ENCODE peak calls at places on chromosomes 4 and X, in four cellular contexts. X is SK-N-SH, E is HCT116, F is suprapubic skin. O is an unnamed sample.

GRCh38 chr4:147865926-147866325 is 134.0 kb downstream of the ARHGAP10 start:
- DNase-seq in E (no peak), F (no peak), X (no peak), O (peak)

GRCh38 chr4:13670456-13671150 is 43.1 kb upstream of the BOD1L1 start:
- DNase-seq in X (no peak), F (no peak), E (no peak), O (no peak)

GRCh38 chrX:123876177-123876576 is 16.3 kb downstream of the XIAP start:
- DNase-seq in F (no peak), E (no peak), X (no peak), O (no peak)

GRCh38 chr4:111512081-111512774 is 633.0 kb upstream of the FAM241A start:
- DNase-seq in X (no peak), E (peak), F (no peak), O (peak)

GRCh38 chr4:7861440-7861881 is 78.2 kb downstream of the AFAP1 start:
- DNase-seq in F (no peak), E (no peak), X (no peak), O (peak)

GRCh38 chr4:52017809-52018208 is 2.4 kb downstream of the LRRC66 start:
- DNase-seq in E (no peak), F (no peak), X (no peak), O (no peak)

GRCh38 chr4:166662266-166662843 is 571.9 kb downstream of the SPOCK3 start:
- DNase-seq in F (no peak), X (no peak), E (no peak), O (no peak)

GRCh38 chrX:109362101-109362500 is 119.8 kb downstream of the GUCY2F start:
- DNase-seq in X (no peak), E (no peak), F (no peak), O (no peak)

GRCh38 chr4:77092832-77093800 is 17.3 kb upstream of the CCNI start:
- DNase-seq in X (no peak), F (no peak), E (no peak), O (peak)

GRCh38 chrX:128759745-128760144 is 707.5 kb upstream of the ACTRT1 start:
- DNase-seq in E (no peak), X (no peak), F (no peak), O (no peak)

GRCh38 chr4:73593631-73594241 is 26.5 kb downstream of the RASSF6 start:
- DNase-seq in F (no peak), X (no peak), E (peak), O (peak)

GRCh38 chrX:148784137-148784536 is 283.7 kb downstream of the AFF2 start:
- DNase-seq in E (no peak), F (no peak), X (no peak), O (no peak)

GRCh38 chr4:120853101-120853940 is 69.2 kb downstream of the PRDM5 start:
- DNase-seq in X (no peak), E (no peak), F (no peak), O (no peak)

GRCh38 chrX:133979641-133980230 is 5.7 kb downstream of the GPC3 start:
- DNase-seq in E (no peak), F (no peak), X (no peak), O (no peak)

GRCh38 chr4:14338206-14338605 is 664.1 kb upstream of the CPEB2 start:
- DNase-seq in E (no peak), X (no peak), F (no peak), O (no peak)

GRCh38 chr4:145734051-145734450 is 54.1 kb downstream of the C4orf51 start:
- DNase-seq in X (no peak), E (no peak), F (no peak), O (no peak)

GRCh38 chr4:120921456-120922389 is 803 bp downstream of the PRDM5 start:
- DNase-seq in F (peak), X (no peak), E (no peak), O (peak)

GRCh38 chrX:141133272-141133671 is 43.7 kb downstream of the LDOC1 start:
- DNase-seq in X (no peak), F (no peak), E (no peak), O (no peak)

GRCh38 chr4:38664704-38665401 is 854 bp downstream of the KLF3 start:
- DNase-seq in E (no peak), F (peak), X (peak), O (peak)

GRCh38 chr4:152807294-152807829 is 27.6 kb downstream of the ARFIP1 start:
- DNase-seq in X (no peak), F (no peak), E (no peak), O (no peak)

GRCh38 chrX:2677764-2678163 is 13.3 kb upstream of the CD99 start:
- DNase-seq in F (peak), E (peak), X (no peak), O (peak)

GRCh38 chr4:68872442-68873217 is 56.8 kb downstream of the UGT2B10 start:
- DNase-seq in F (no peak), X (no peak), E (no peak), O (no peak)

GRCh38 chr4:88458091-88458740 is 1.3 kb downstream of the HERC5 start:
- DNase-seq in X (no peak), E (no peak), F (no peak), O (no peak)

DNA sequence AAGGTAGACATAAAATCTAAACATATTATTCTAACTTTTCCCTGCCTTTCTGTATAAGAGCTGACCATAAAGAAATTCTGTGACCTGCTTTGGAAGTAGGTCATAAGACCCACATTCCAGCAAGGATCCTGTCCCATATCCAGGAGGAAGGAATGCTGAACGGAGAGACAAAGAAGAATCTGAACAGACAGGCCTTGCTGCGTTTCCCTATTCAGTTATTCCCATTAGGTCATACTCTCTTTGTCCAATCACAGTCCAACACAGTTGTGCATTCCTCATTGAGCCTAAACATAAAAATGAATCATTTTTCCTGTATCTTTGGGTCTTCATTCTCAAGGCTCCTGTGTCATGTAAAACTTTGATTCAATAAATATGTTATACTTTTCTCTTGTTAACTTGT is 287.6 kb upstream of the TAPT1 start:
- DNase-seq in F (no peak), X (no peak), E (no peak), O (peak)
- TF ChIP-seq POLR2AphosphoS5 in F (no peak), X (no peak), E (no peak), O (no peak)

GRCh38 chr4:118964891-118965411 is 76.3 kb downstream of the SYNPO2 start:
- DNase-seq in F (no peak), E (no peak), X (no peak), O (no peak)

GRCh38 chr4:118969359-118969758 is 80.7 kb downstream of the SYNPO2 start:
- DNase-seq in X (peak), F (no peak), E (peak), O (peak)

GRCh38 chr4:118968006-118968405 is 79.4 kb downstream of the SYNPO2 start:
- DNase-seq in X (no peak), E (no peak), F (no peak), O (peak)

GRCh38 chr4:118968813-118969212 is 80.2 kb downstream of the SYNPO2 start:
- DNase-seq in E (no peak), F (no peak), X (no peak), O (no peak)

GRCh38 chr4:118967393-118967792 is 78.7 kb downstream of the SYNPO2 start:
- DNase-seq in X (no peak), E (no peak), F (no peak), O (no peak)
- TF ChIP-seq POLR2AphosphoS5 in X (no peak), E (no peak), F (no peak), O (no peak)

DNA sequence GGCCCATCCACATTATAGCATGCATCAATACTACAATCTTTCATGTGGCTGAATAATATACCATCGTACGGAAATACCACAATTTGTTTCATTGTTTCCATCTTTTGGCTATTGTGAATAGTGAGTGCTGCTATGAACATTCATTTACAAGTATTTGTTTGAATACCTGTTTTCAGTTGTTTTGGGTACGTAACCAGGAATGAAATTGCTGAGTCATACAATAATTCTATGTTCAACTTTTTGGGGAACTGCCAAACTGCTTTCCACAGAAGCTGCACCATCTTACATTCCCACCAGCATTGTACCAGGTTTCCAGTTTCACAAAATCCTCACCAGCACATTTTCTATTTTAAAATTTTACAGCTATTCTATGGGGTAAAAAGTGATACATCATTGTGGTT is 28.5 kb upstream of the MANBA start:
- DNase-seq in F (no peak), X (no peak), E (no peak), O (peak)
- TF ChIP-seq POLR2AphosphoS5 in F (no peak), X (no peak), E (no peak), O (no peak)

DNA sequence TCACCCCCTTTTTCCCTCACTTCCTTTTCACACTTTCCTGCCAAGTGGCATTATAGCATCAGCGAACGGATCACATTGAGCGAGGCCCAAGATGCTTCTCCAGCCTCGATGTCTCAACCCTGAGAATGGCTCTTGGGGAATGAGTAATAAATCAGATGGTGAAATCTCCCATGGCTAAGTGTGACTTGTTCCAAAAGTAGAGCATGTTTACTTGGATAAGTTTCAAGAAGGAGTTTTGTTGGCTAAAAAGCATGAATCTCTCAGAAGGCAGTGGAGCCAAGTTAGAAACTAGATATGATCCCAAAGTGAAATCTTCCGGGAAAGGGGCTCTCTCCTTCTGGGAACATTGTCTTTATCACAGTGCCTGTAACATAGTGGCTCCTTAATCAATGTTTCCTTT is 316.3 kb downstream of the CAMK2D start:
- DNase-seq in X (no peak), E (no peak), F (peak), O (peak)
- TF ChIP-seq POLR2AphosphoS5 in X (peak), E (peak), F (peak), O (no peak)

DNA sequence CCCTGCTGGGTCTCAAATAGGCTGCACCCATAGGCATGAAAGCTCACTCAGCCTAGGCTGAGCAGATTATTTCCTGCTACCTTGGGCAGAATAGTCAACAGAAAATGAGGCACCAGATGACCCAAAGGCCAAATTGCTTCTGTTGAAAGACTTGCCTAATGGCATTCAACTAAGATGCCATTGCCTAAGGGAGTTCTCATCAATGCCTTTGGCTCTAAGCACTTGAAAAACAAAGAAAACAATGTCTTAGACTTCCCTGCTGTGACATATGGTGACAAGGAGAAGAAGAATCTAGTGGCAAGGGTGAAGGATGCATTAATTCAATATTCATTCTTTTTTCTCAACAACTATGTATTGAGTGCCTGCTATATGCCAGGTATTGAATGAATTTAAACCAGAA is 25.7 kb upstream of the PCDH19 start:
- DNase-seq in F (no peak), E (no peak), X (no peak), O (no peak)
- TF ChIP-seq POLR2AphosphoS5 in F (no peak), E (no peak), X (no peak), O (no peak)

DNA sequence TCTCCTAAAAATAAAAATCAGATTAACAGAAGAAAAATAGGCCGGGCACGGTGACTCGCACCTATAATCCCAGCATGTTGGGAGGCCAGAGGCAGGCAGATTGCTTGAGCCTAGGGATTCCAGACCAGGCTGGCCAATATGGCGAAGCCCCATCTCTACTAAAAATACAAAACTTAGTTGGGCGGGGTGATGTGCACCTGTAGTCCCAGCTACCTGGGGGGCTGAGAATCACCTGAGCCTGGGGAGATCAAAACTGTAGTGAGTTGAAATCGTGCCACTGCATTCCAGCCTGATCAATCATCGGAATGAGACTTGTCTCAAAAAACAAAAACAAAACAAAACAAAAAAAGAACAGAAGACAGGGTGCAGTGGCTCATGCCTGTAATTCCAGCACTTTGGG is 32.8 kb upstream of the NOCT start:
- DNase-seq in X (no peak), F (no peak), E (no peak), O (no peak)
- TF ChIP-seq POLR2AphosphoS5 in X (no peak), F (no peak), E (no peak), O (no peak)

GRCh38 chr4:3300198-3300671 is 7.4 kb downstream of the RGS12 start:
- DNase-seq in F (no peak), X (peak), E (no peak), O (no peak)
- TF ChIP-seq POLR2AphosphoS5 in F (no peak), X (no peak), E (no peak), O (no peak)

GRCh38 chrX:19624754-19625153 is 109.4 kb upstream of the MAP3K15 start:
- DNase-seq in F (no peak), X (no peak), E (no peak), O (no peak)
- TF ChIP-seq POLR2AphosphoS5 in F (no peak), X (no peak), E (no peak), O (no peak)

O was measured in endothelial cell of umbilical vein.